ENCODE peak calls at places on chromosomes 5 and 9, in eight cellular contexts. D, F, P, M, U, Z, A and H are unnamed samples.

GRCh38 chr9:14205463-14205862 is 108.5 kb downstream of the NFIB start:
- DNase-seq in Z (peak), D (no peak), F (no peak), A (no peak), M (no peak), P (peak), U (no peak), H (peak)

GRCh38 chr9:103707181-103707580 is 386.9 kb upstream of the SMC2 start:
- DNase-seq in Z (no peak), A (no peak), U (no peak), D (no peak), F (no peak), P (no peak), M (no peak), H (no peak)

GRCh38 chr5:138077064-138077696 is 6.7 kb upstream of the WNT8A start:
- DNase-seq in Z (peak), M (peak), A (no peak), F (no peak), U (peak), D (peak), P (peak), H (peak)

GRCh38 chr9:86534572-86535258 is 180.5 kb upstream of the TUT7 start:
- DNase-seq in U (peak), A (no peak), Z (peak), M (no peak), D (no peak), P (no peak), F (no peak), H (peak)

GRCh38 chr5:33892419-33893151 is 795 bp upstream of the ADAMTS12 start:
- DNase-seq in P (no peak), D (no peak), F (peak), U (peak), A (peak), M (no peak), Z (peak), H (peak)

GRCh38 chr5:138338411-138339085 is 482 bp downstream of the FAM53C start:
- DNase-seq in A (no peak), M (no peak), Z (no peak), D (no peak), P (no peak), U (no peak), F (no peak), H (no peak)

GRCh38 chr9:31119882-31120481 is 1264.5 kb upstream of the ACO1 start:
- DNase-seq in D (no peak), Z (peak), M (no peak), P (no peak), F (no peak), U (no peak), A (no peak), H (peak)

GRCh38 chr5:53303105-53303504 is 177.3 kb upstream of the FST start:
- DNase-seq in F (no peak), Z (peak), P (no peak), A (peak), U (peak), M (no peak), D (no peak), H (peak)

GRCh38 chr5:16812911-16813310 is 123.2 kb downstream of the MYO10 start:
- DNase-seq in A (no peak), P (peak), Z (peak), U (no peak), F (peak), D (no peak), M (no peak), H (peak)

GRCh38 chr9:129852575-129852974 is 17.3 kb downstream of the USP20 start:
- DNase-seq in Z (no peak), P (no peak), A (no peak), D (no peak), F (no peak), U (no peak), M (no peak), H (no peak)

GRCh38 chr5:149656576-149657182 is 73.4 kb upstream of the PPARGC1B start:
- DNase-seq in A (no peak), P (peak), F (no peak), U (no peak), D (peak), M (peak), Z (peak), H (peak)

GRCh38 chr9:76610009-76610352 is 151.0 kb downstream of the GCNT1 start:
- DNase-seq in A (no peak), Z (peak), U (no peak), P (no peak), F (no peak), M (peak), D (peak), H (peak)

GRCh38 chr5:119524461-119524860 is 72.2 kb downstream of the HSD17B4 start:
- DNase-seq in M (no peak), A (no peak), D (no peak), P (no peak), U (no peak), F (no peak), Z (no peak), H (peak)

GRCh38 chr5:179907570-179908324 is at the start of gene TBC1D9B:
- DNase-seq in D (peak), Z (peak), P (peak), M (peak), U (no peak), A (no peak), F (no peak), H (peak)

GRCh38 chr5:82661933-82662332 is 383.8 kb upstream of the RPS23 start:
- DNase-seq in D (no peak), A (no peak), Z (peak), U (no peak), F (no peak), M (no peak), P (no peak), H (no peak)

GRCh38 chr5:1763960-1764605 is 35.6 kb downstream of the MRPL36 start:
- DNase-seq in D (no peak), P (no peak), M (peak), A (no peak), F (peak), Z (no peak), U (no peak), H (no peak)

GRCh38 chr5:997001-997474 is 11.6 kb upstream of the NKD2 start:
- DNase-seq in D (peak), F (no peak), P (peak), Z (peak), U (no peak), M (peak), A (no peak), H (peak)

GRCh38 chr5:54669285-54669684 is 151.7 kb downstream of the SNX18 start:
- DNase-seq in D (no peak), F (no peak), P (no peak), M (no peak), U (no peak), A (no peak), Z (peak), H (peak)

GRCh38 chr5:1792842-1793266 is 6.8 kb downstream of the MRPL36 start:
- DNase-seq in U (peak), Z (peak), F (peak), A (no peak), P (no peak), D (no peak), M (no peak), H (peak)

GRCh38 chr5:88094403-88094802 is 174.2 kb downstream of the TMEM161B start:
- DNase-seq in U (no peak), A (no peak), F (no peak), P (no peak), Z (no peak), D (no peak), M (no peak), H (no peak)

GRCh38 chr9:96513622-96514021 is 63.7 kb downstream of the HABP4 start:
- DNase-seq in M (no peak), Z (peak), U (no peak), D (no peak), P (no peak), F (no peak), A (no peak), H (no peak)

GRCh38 chr5:10702040-10702629 is 58.9 kb downstream of the DAP start:
- DNase-seq in P (no peak), Z (peak), F (no peak), A (peak), U (no peak), M (no peak), D (no peak), H (peak)

GRCh38 chr9:91056917-91057316 is 255.3 kb downstream of the SYK start:
- DNase-seq in Z (peak), M (no peak), F (no peak), U (no peak), A (no peak), P (no peak), D (no peak), H (peak)

GRCh38 chr5:143200781-143201398 is 202.6 kb downstream of the NR3C1 start:
- DNase-seq in F (no peak), Z (peak), U (peak), P (no peak), A (peak), M (peak), D (peak), H (peak)

GRCh38 chr9:129002989-129003388 is 25.1 kb downstream of the SH3GLB2 start:
- DNase-seq in F (no peak), D (no peak), Z (no peak), U (no peak), A (no peak), P (no peak), M (no peak), H (no peak)

GRCh38 chr9:99712214-99712613 is 109.5 kb upstream of the NR4A3 start:
- DNase-seq in F (no peak), A (no peak), D (no peak), U (no peak), Z (no peak), M (no peak), P (no peak), H (no peak)

GRCh38 chr5:54944364-54944763 is 41.0 kb downstream of the ESM1 start:
- DNase-seq in U (peak), Z (peak), P (peak), D (no peak), F (no peak), A (no peak), M (no peak), H (peak)

GRCh38 chr9:16361118-16361517 is 509.4 kb downstream of the BNC2 start:
- DNase-seq in Z (no peak), D (no peak), P (no peak), F (no peak), U (no peak), M (no peak), A (no peak), H (no peak)

GRCh38 chr5:9733456-9733855 is 103.3 kb upstream of the TAS2R1 start:
- DNase-seq in U (no peak), A (no peak), P (no peak), F (no peak), Z (no peak), M (no peak), D (no peak), H (no peak)

GRCh38 chr9:114696814-114697544 is 15.0 kb upstream of the TEX48 start:
- DNase-seq in U (no peak), F (no peak), P (no peak), Z (peak), D (no peak), A (no peak), M (no peak), H (no peak)

GRCh38 chr9:18060304-18060934 is 413.5 kb upstream of the ADAMTSL1 start:
- DNase-seq in M (no peak), F (no peak), P (peak), U (no peak), A (no peak), D (no peak), Z (no peak), H (peak)

GRCh38 chr5:116084231-116084630 is 594 bp upstream of the COMMD10 start:
- DNase-seq in U (no peak), P (peak), D (no peak), F (no peak), M (no peak), Z (peak), A (no peak), H (peak)

GRCh38 chr9:137744632-137745183 is 125.9 kb downstream of the EHMT1 start:
- DNase-seq in D (peak), F (no peak), A (no peak), U (no peak), M (no peak), Z (no peak), P (no peak), H (no peak)

GRCh38 chr5:176784218-176785165 is 25.9 kb upstream of the UNC5A start:
- DNase-seq in A (peak), P (peak), F (peak), U (peak), D (no peak), Z (peak), M (no peak), H (peak)

GRCh38 chr5:159645194-159645846 is 271.0 kb upstream of the ADRA1B start:
- DNase-seq in D (no peak), M (no peak), Z (no peak), U (no peak), A (no peak), P (no peak), F (no peak), H (no peak)

GRCh38 chr5:143064207-143064606 is 294.0 kb downstream of the ARHGAP26 start:
- DNase-seq in D (no peak), U (no peak), Z (no peak), M (no peak), P (no peak), A (no peak), F (no peak), H (peak)

GRCh38 chr9:120650352-120650751 is 63.9 kb downstream of the MEGF9 start:
- DNase-seq in U (no peak), F (no peak), A (no peak), D (no peak), P (no peak), M (no peak), Z (peak), H (peak)

GRCh38 chr9:68781866-68782265 is 76.8 kb downstream of the PIP5K1B start:
- DNase-seq in Z (no peak), P (no peak), F (no peak), D (no peak), M (no peak), A (no peak), U (no peak), H (no peak)
- H3K4me3 ChIP-seq in Z (no peak), P (no peak), F (no peak), D (peak), M (peak), A (no peak), U (no peak), H (no peak)

GRCh38 chr5:141782991-141783598 is 95.1 kb downstream of the PCDH1 start:
- DNase-seq in M (no peak), Z (no peak), U (no peak), F (no peak), P (peak), A (peak), D (no peak), H (no peak)

GRCh38 chr5:141779642-141780041 is 97.6 kb upstream of the ARAP3 start:
- DNase-seq in U (peak), F (no peak), A (peak), M (peak), P (no peak), D (peak), Z (peak), H (peak)

GRCh38 chr5:141780240-141780951 is 97.8 kb downstream of the PCDH1 start:
- DNase-seq in P (no peak), U (no peak), D (no peak), F (no peak), M (no peak), Z (no peak), A (no peak), H (no peak)

GRCh38 chr5:141781910-141782309 is 96.3 kb downstream of the PCDH1 start:
- DNase-seq in M (no peak), F (no peak), A (no peak), D (no peak), U (no peak), P (no peak), Z (no peak), H (no peak)

GRCh38 chr5:141780952-141781730 is 97.1 kb downstream of the PCDH1 start:
- DNase-seq in M (no peak), U (no peak), D (no peak), A (no peak), Z (no peak), F (no peak), P (no peak), H (no peak)
- TF ChIP-seq CTCF in M (no peak), U (no peak), D (no peak), A (no peak), Z (no peak), F (no peak), P (no peak), H (no peak)

GRCh38 chr9:136709454-136710109 is 2.8 kb upstream of the DIPK1B start:
- DNase-seq in U (no peak), Z (no peak), F (no peak), P (no peak), M (no peak), A (no peak), D (no peak), H (no peak)

GRCh38 chr9:136705564-136705963 is 6.8 kb upstream of the DIPK1B start:
- DNase-seq in Z (no peak), M (no peak), U (no peak), F (no peak), P (no peak), D (no peak), A (no peak), H (no peak)

GRCh38 chr9:136710543-136710942 is 1.8 kb upstream of the DIPK1B start:
- DNase-seq in F (no peak), D (no peak), M (no peak), Z (no peak), A (no peak), U (no peak), P (no peak), H (no peak)

GRCh38 chr9:136707849-136708517 is 4.4 kb upstream of the DIPK1B start:
- DNase-seq in P (no peak), A (no peak), U (no peak), M (no peak), Z (no peak), F (no peak), D (no peak), H (no peak)

DNA sequence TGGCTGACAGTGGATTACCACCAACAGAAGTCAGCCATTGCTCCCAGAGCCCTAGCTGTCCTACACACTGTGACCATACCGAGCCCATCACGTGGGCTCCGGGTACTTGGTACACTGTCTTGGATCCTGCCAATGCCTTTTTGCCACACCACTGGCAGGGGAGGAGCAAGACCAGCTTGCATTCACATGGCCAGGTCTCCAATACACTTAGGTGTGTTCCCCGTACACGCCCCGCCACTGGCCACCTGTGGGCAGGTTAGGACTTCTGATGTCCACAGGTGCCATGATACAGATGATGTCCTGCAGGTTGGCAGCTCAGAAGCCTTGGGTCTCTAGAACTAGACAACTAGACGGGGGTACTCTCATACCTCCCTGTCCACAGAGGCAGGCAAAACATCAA is 5.4 kb upstream of the DIPK1B start:
- DNase-seq in A (no peak), Z (no peak), P (no peak), F (no peak), M (no peak), U (no peak), D (no peak), H (no peak)
- H3K4me3 ChIP-seq in A (no peak), Z (no peak), P (no peak), F (no peak), M (no peak), U (no peak), D (no peak), H (no peak)

GRCh38 chr5:37838933-37839341 is 904 bp downstream of the GDNF start:
- DNase-seq in F (no peak), D (no peak), A (no peak), U (no peak), P (no peak), M (no peak), Z (no peak), H (no peak)

GRCh38 chr5:37836173-37837100 is 3.4 kb downstream of the GDNF start:
- DNase-seq in M (no peak), F (no peak), U (no peak), Z (peak), D (peak), A (no peak), P (peak), H (peak)

GRCh38 chr5:37839441-37840035 is 303 bp downstream of the GDNF start:
- DNase-seq in F (no peak), D (peak), P (peak), M (peak), A (no peak), Z (peak), U (no peak), H (peak)

GRCh38 chr5:37837101-37838032 is 2.5 kb downstream of the GDNF start:
- DNase-seq in U (peak), F (peak), Z (peak), A (no peak), D (peak), P (peak), M (peak), H (peak)

GRCh38 chr5:37838152-37838932 is 1.5 kb downstream of the GDNF start:
- DNase-seq in Z (no peak), P (peak), F (no peak), A (no peak), M (no peak), D (no peak), U (no peak), H (peak)
- TF ChIP-seq CTCF in Z (peak), P (no peak), F (no peak), A (peak), M (no peak), D (peak), U (no peak), H (peak)

GRCh38 chr9:113522419-113522818 is 58.9 kb downstream of the RGS3 start:
- DNase-seq in M (no peak), P (no peak), A (no peak), U (no peak), D (no peak), F (no peak), Z (no peak), H (no peak)
- H3K4me3 ChIP-seq in M (no peak), P (no peak), A (no peak), U (no peak), D (peak), F (no peak), Z (no peak), H (no peak)

DNA sequence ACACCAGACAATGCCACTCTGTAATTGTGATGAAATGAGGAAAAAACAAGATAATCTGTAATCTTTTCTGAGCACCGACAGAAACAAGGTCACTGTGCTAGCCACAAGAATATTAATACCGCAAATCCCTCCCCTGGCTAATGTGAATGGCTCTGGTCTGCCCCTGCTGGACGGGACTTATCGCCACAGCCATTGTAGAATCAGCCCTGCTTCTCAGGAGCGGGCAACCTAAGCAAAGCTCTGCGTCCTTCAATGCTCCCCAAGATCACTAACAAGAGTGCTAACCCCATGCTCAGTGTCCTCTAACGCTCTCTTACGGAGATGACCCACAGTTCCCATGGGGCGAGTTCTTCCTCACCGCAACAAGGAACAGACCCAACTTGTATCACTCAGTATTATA is 42.7 kb downstream of the OR2V1 start:
- DNase-seq in Z (peak), M (no peak), D (no peak), U (no peak), F (no peak), P (peak), A (no peak), H (no peak)
- TF ChIP-seq CTCF in Z (peak), M (peak), D (peak), U (peak), F (no peak), P (peak), A (peak), H (peak)

DNA sequence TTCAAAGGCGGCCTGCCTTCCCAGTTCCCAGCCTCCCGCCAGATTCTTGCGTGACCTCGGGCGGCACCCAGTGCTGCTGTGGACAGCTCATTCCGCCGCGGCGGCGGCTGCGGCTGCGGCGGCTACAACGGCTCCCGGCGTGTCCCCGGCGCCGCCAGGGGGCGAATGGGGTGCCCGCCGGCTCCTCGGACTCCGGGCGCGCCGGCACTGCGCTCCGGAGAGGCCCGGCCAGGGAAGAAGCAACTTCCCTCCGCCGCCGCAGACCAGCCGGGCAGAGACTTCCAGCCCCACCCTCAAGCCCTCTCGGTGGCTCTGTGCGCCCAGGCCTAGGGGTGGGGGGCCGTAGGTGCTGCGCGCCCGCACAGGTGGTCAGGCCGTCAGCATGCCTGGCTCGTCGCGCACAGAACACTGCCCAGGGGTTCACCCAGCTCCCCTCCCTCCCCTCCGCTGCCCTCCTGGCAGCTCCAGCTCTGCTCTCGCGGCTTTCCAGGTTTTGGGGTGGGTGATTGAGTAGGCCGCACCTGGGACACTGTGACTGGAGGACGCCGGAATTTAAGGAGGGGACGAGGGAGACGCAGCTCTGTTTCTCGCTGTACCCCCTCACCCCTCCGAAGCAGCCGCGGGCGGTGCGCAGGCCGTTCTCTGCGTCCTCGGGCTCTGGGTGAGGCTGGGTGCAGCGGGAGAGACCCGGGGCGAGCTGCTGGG is 20.2 kb downstream of the IGIP start:
- DNase-seq in A (peak), P (peak), F (peak), M (peak), D (peak), Z (peak), U (no peak), H (peak)
- H3K4me3 ChIP-seq in A (peak), P (peak), F (peak), M (peak), D (peak), Z (peak), U (peak), H (peak)